ENCODE peak calls at places on chromosomes 7 and 10, in five cellular contexts. C is mammary epithelial cell, X is OCI-LY7, A is Peyer's patch, K is hepatocyte. H is an unnamed sample.

GRCh38 chr7:44196450-44196872 is 4.3 kb upstream of the YKT6 start:
- DNase-seq in C (no peak), X (peak), A (peak), K (peak), H (peak)

GRCh38 chr10:36465604-36466379 is 659.6 kb upstream of the ANKRD30A start:
- DNase-seq in C (no peak), X (no peak), A (no peak), K (no peak), H (no peak)

GRCh38 chr10:70596860-70597809 is 5.4 kb downstream of the PRF1 start:
- DNase-seq in C (peak), X (no peak), A (no peak), K (no peak), H (no peak)

GRCh38 chr10:11854301-11854700 is 31.1 kb downstream of the PROSER2 start:
- DNase-seq in C (no peak), X (no peak), A (no peak), K (no peak), H (no peak)

GRCh38 chr10:659710-660141 is 29.7 kb downstream of the DIP2C start:
- DNase-seq in C (no peak), X (no peak), A (no peak), K (peak), H (no peak)

GRCh38 chr7:157271315-157271990 is 65.4 kb upstream of the DNAJB6 start:
- DNase-seq in C (peak), X (no peak), A (no peak), K (no peak), H (no peak)

GRCh38 chr10:126376956-126377355 is 11.3 kb downstream of the ADAM12 start:
- DNase-seq in C (peak), X (no peak), A (no peak), K (no peak), H (no peak)

GRCh38 chr7:84176716-84177115 is 17.9 kb downstream of the SEMA3A start:
- DNase-seq in C (peak), X (no peak), A (no peak), K (no peak), H (no peak)

GRCh38 chr10:31701546-31701945 is 227.1 kb downstream of the ARHGAP12 start:
- DNase-seq in C (no peak), X (no peak), A (no peak), K (no peak), H (no peak)

GRCh38 chr7:147771344-147771743 is 819.2 kb upstream of the C7orf33 start:
- DNase-seq in C (no peak), X (no peak), A (no peak), K (no peak), H (no peak)

GRCh38 chr7:20539201-20539600 is 76.3 kb upstream of the ABCB5 start:
- DNase-seq in C (no peak), X (peak), A (no peak), K (no peak), H (no peak)

GRCh38 chr10:114388275-114388674 is 16.0 kb downstream of the AFAP1L2 start:
- DNase-seq in C (peak), X (no peak), A (no peak), K (no peak), H (no peak)

GRCh38 chr7:151393031-151393977 is 16.5 kb downstream of the WDR86 start:
- DNase-seq in C (no peak), X (no peak), A (no peak), K (no peak), H (no peak)

GRCh38 chr10:114100848-114101741 is 57.4 kb downstream of the ADRB1 start:
- DNase-seq in C (no peak), X (no peak), A (no peak), K (peak), H (no peak)

GRCh38 chr7:22083711-22084289 is 138.1 kb upstream of the CDCA7L start:
- DNase-seq in C (no peak), X (no peak), A (no peak), K (peak), H (no peak)

GRCh38 chr7:22082886-22083710 is 137.4 kb upstream of the CDCA7L start:
- DNase-seq in C (peak), X (peak), A (peak), K (peak), H (peak)

GRCh38 chr7:22087861-22088260 is 142.2 kb upstream of the CDCA7L start:
- DNase-seq in C (no peak), X (no peak), A (no peak), K (no peak), H (no peak)

GRCh38 chr7:22082553-22082885 is 136.8 kb upstream of the CDCA7L start:
- DNase-seq in C (no peak), X (no peak), A (no peak), K (no peak), H (no peak)
- H3K27ac ChIP-seq in C (no peak), X (no peak), A (peak), K (peak), H (no peak)

GRCh38 chr10:119293368-119293767 is 86.0 kb downstream of the GRK5 start:
- DNase-seq in C (no peak), X (no peak), A (no peak), K (no peak), H (no peak)
- H3K27ac ChIP-seq in C (no peak), X (peak), A (no peak), K (no peak), H (no peak)

GRCh38 chr10:28903063-28903462 is 225.7 kb downstream of the BAMBI start:
- DNase-seq in C (no peak), X (no peak), A (no peak), K (no peak), H (no peak)

GRCh38 chr10:28906011-28906411 is 228.7 kb downstream of the BAMBI start:
- DNase-seq in C (no peak), X (no peak), A (no peak), K (no peak), H (no peak)

GRCh38 chr10:28903716-28904115 is 226.4 kb downstream of the BAMBI start:
- DNase-seq in C (no peak), X (no peak), A (no peak), K (no peak), H (no peak)

GRCh38 chr10:28906440-28906839 is 229.1 kb downstream of the BAMBI start:
- DNase-seq in C (no peak), X (no peak), A (no peak), K (no peak), H (no peak)

GRCh38 chr10:28902215-28902614 is 224.9 kb downstream of the BAMBI start:
- DNase-seq in C (no peak), X (no peak), A (no peak), K (no peak), H (no peak)
- H3K27ac ChIP-seq in C (no peak), X (no peak), A (no peak), K (no peak), H (no peak)

DNA sequence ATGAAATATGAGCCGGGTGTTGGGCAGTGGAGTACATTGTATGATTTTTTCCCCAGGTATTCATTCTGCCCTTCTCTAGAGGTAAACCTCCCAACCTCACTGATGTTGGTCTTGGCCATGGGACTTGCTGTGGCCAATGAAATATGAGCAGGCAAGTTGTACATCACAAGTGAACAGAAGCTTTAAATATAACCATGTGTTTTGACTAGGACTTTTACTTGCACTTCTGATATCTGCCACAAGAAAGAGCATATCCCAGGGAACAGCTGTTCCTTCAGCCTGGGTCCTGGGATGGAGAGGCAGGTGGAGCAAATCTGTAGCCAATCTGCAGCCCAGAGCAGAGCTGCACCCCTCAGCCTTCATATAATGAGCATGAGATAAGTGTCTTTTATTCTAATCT is 109.8 kb upstream of the PALS2 start:
- DNase-seq in C (no peak), X (no peak), A (no peak), K (no peak), H (no peak)
- H3K27ac ChIP-seq in C (no peak), X (no peak), A (no peak), K (no peak), H (no peak)

DNA sequence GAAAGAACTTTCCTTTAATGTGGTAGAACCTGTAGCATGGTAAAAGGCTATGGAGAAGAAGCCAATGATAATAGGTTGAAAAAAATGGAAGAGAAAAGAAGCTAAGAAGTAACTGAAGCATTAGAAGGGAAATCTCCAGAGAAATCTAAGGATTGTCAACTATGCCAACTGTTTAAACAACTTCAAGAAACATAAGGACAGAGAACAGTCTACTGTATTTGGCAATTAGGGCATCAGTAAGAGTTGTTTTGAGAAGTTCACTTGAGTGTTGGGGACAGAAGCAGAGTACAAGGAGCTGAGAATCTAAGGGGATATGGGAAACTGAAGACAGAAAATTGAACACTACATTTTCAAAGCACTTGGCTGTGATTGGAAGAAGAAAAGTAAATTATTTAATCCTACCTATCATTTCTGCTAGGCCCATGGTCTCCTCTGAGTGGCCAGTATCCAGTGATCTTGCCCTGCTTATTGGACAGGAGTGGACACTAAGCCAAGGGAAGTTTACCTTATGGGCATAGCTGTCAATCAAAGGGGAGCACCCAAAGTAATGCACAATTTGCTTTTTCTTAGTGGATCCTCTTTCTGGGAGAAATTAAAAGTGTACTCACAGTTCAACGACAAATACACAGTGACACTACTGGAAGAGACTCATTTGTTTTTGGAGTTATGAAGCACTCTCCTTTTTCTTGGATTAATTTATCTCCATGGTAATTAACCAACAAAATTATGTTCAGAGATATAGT is 56.5 kb upstream of the CCDC71L start:
- DNase-seq in C (no peak), X (no peak), A (no peak), K (no peak), H (no peak)
- H3K27ac ChIP-seq in C (peak), X (no peak), A (no peak), K (peak), H (no peak)

DNA sequence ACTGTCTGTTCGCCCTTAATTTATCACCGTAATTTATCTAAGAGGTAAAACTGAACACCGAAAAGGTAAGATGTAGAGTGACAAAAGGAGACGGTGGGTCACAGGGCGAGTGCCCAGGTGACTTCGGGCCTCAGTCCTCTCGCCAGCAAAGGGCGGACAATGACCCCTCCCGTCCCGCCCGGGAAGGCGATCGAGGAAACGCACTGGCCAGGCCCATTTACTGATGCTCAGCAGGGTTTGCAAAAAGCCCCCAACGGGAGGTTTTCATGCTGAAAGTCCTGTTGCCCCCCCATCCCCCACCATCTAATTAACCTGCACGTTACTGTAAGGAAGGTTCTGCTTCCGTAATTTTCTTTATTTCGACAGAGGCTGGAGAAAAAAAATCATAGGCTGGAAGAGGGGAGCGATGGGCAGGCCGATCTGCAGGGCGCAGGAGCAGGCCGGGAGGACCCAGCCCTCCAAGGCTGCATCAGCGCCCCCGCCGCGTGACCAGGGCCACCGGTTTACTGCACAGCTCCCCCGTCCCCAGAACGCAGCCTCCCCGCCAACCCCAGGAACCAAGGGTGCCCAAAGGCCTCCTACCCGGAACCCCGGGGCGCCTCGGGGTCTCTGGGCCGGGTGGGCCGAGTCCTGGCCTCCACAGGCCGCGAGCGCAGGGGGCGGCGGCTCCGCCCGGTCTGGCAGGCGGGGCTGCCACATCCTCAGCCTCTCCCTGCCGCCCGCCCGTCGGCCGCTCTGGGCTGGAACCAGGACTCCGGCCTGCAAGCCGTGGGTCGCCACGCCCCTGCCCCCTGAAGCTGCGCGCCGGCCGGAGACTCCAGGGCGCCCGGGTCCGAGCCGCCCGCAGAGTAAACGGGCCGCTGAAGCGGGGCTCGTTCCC is 637 bp downstream of the OAT start:
- DNase-seq in C (peak), X (peak), A (peak), K (peak), H (peak)
- H3K27ac ChIP-seq in C (peak), X (no peak), A (peak), K (peak), H (peak)

GRCh38 chr10:123891147-123892011 is at the start of gene CPXM2:
- DNase-seq in C (no peak), X (no peak), A (no peak), K (peak), H (no peak)

GRCh38 chr10:123889821-123890220 is 1.8 kb downstream of the CPXM2 start:
- DNase-seq in C (no peak), X (no peak), A (no peak), K (no peak), H (no peak)

GRCh38 chr10:123888751-123889150 is 2.9 kb downstream of the CPXM2 start:
- DNase-seq in C (no peak), X (no peak), A (no peak), K (no peak), H (no peak)

GRCh38 chr10:123890246-123890645 is 1.4 kb downstream of the CPXM2 start:
- DNase-seq in C (no peak), X (no peak), A (no peak), K (no peak), H (no peak)

DNA sequence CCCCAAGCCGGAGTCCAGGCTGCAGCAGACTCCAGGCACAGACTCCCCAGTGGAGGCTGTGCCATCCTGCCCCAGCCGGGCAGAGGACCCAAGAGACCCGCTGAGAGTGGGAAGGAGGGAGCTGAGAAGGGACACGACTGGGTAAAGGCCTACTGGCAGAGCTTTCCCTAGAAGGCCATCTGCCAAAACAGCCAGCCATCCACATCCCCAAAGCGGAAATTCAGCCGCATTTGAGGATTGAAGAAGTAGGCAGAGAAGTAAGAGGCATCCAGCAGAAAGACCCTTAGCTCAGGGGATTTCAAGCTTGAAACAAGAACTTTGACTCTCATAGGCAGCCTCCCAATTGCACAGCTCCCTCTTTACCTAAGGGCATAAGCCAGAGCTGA is 853 bp downstream of the CPXM2 start:
- DNase-seq in C (no peak), X (no peak), A (no peak), K (no peak), H (no peak)
- H3K27ac ChIP-seq in C (no peak), X (no peak), A (peak), K (no peak), H (no peak)

DNA sequence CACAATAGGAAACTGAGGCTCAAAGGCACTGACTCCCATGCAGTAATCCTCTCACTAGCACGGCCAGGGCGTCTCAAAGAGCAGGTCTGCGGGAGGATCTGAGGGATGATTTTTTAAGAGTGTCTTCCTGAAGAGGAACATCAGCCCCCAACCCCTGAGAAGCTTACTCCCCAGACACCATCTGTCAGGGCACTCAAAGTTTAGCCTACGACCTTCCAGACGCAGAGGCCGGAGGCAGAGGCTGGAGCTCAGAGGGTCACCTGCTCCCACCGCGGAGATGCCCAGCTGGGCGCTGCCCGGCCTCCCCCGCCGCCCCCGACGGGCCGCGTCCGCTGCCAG is 1.7 kb downstream of the ZNF777 start:
- DNase-seq in C (no peak), X (no peak), A (no peak), K (no peak), H (no peak)
- H3K27ac ChIP-seq in C (no peak), X (no peak), A (no peak), K (no peak), H (no peak)